ENCODE peak calls at places on chromosomes 6 and 20, in four cellular contexts. I, M, D and L are unnamed samples.

GRCh38 chr6:107489636-107490567 is at the start of gene SOBP:
- DNase-seq in I (peak), M (peak), D (peak), L (no peak)

GRCh38 chr6:65505736-65506135 is 201.3 kb downstream of the EYS start:
- DNase-seq in I (no peak), M (no peak), D (no peak), L (no peak)

GRCh38 chr6:72466971-72467566 is 154.8 kb upstream of the KCNQ5 start:
- DNase-seq in I (no peak), M (no peak), D (no peak), L (no peak)

GRCh38 chr6:1609662-1610496 is at the start of gene FOXC1:
- DNase-seq in I (peak), M (peak), D (peak), L (peak)

GRCh38 chr6:139470971-139471370 is 96.5 kb upstream of the CITED2 start:
- DNase-seq in I (no peak), M (no peak), D (no peak), L (no peak)

GRCh38 chr6:2749972-2750600 is 636 bp downstream of the MYLK4 start:
- DNase-seq in I (peak), M (peak), D (peak), L (no peak)

GRCh38 chr6:34514593-34515472 is 41.3 kb downstream of the SPDEF start:
- DNase-seq in I (no peak), M (no peak), D (no peak), L (peak)

GRCh38 chr6:11414564-11414963 is 123.0 kb upstream of the TMEM170B start:
- DNase-seq in I (no peak), M (peak), D (peak), L (no peak)

GRCh38 chr20:645318-646106 is 7.5 kb downstream of the SRXN1 start:
- DNase-seq in I (peak), M (peak), D (peak), L (no peak)

DNA sequence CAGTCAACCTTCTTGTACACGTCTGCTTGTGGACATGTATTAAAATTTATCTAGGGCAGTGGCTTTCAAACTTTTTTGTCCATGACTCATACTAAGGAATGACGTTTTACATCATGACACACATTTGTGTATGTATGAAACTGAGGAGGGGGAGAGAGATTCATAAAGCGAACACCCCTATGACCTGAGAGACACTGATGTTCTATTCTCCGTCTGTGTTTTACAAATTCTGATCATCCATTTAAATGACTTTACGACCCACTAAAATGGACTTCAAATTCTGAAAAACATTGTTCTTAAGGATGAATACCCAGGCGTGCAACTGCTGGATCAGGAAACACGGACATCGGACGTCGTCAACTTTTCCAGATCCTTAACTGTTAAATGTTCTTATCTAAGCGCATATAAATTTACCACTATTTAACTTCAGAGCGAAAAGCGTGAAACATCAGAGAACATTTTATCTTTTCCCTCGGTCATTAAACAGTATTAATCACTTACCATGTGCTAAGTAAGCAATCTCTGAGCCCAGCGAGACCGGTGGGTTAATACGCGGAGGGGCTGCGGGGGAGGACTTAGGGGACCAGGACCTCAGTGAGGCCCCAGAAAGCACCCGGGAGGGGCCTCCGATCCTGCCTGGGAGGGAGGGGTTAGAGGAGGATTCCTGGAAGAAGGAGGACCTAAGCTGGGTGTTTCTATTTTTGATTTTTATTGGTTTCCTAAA is 1.2 kb downstream of the PLAGL1 start:
- DNase-seq in I (no peak), M (peak), D (no peak), L (peak)
- H3K4me3 ChIP-seq in I (peak), M (peak), D (peak), L (peak)

DNA sequence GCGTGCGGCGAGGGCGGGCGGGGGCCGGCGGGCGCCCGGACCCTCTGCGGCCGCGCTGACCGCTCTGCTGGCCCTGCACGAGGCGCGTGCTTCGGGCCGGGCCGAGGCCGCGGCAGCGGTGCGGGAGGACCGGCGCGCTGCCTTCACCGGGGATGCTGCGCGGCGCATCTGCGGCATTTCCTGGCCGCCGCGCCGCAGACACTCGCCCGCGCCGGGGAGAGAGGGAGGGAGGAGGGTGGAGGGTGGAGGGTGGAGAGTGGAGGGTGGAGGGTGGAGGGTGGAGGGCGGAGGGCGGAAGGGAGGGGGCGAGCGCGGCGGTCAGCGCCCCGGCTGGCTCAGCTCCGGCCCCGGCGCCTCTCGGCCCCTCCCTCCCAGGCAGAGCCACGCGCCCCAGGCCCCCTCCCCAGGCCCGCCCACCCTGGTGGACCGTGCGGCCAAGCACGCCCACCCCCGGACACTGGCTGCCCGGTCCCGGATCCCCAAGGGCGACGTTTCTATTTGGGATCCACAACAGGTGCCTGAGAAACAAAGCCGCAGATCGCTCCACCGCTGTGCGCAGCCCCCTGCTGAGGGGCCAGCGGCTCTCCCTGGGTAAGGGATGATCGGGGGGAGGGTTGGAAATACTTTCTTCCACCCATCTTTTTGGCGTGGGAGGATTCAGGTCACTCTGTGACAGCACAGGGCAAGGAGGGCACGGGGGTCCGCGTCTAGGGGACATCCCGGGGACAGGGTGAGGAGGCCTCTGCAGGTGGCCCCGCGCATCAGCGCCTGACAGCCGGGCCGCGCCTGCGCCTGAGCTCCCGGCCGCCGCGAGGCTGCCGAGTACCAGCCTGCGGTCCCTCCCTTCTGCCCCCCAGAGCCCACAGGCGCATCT is 111.2 kb upstream of the BEND6 start:
- DNase-seq in I (peak), M (peak), D (peak), L (no peak)
- TF ChIP-seq CTCF in I (no peak), M (peak), D (peak), L (peak)

GRCh38 chr20:4084096-4084495 is 68.7 kb upstream of the RNF24 start:
- DNase-seq in I (no peak), M (no peak), D (no peak), L (no peak)

GRCh38 chr20:4083103-4083864 is 67.9 kb upstream of the RNF24 start:
- DNase-seq in I (no peak), M (no peak), D (no peak), L (no peak)

GRCh38 chr20:4082406-4083102 is 67.2 kb upstream of the RNF24 start:
- DNase-seq in I (no peak), M (no peak), D (peak), L (no peak)

GRCh38 chr20:4086771-4087677 is 71.7 kb upstream of the RNF24 start:
- DNase-seq in I (no peak), M (no peak), D (no peak), L (no peak)

GRCh38 chr20:4084721-4085120 is 69.4 kb upstream of the RNF24 start:
- DNase-seq in I (no peak), M (no peak), D (no peak), L (no peak)
- H3K4me3 ChIP-seq in I (no peak), M (no peak), D (no peak), L (no peak)

DNA sequence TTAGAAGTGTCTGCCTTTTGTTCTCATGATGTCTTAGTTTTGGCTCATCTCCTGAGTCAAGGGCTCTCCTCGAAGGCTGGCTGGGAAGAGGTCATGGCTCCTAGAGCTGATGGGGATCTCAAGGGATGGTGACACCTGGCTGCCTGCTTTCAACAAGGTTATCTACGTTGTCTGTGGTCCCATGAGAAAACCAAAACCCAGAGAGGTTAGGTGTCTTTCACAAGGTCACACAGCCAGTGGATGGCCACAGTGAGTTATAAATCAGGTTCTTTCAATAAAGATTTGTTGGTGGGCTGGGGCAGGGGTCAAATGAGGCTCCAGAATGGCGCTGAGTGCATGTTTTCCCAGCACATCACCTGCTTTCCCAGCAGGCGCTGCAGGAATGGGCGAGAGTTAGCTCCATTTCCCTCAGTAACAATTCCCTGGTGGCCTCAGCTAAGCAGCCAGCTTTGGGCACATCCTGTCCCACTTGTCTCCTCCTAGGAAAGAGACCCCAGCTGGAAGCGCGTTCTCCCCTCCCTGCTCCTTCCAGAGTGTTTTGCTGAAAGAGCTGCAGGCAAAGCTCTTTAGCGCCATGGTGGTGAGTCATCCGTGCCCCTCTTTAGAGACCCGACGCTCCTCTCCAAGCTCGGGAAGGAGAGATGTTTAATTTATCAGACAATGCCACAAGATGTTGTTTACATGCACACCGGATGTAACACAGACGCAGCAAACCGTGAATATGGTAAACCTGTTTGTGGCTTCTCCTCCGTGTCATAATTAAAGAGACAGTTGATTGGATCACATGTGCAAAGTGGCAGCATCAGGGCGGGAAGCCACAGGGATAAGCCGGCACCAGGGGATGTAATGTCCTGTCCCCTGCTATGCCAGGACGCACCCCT is 109.7 kb downstream of the LRFN2 start:
- DNase-seq in I (no peak), M (no peak), D (no peak), L (no peak)
- TF ChIP-seq CTCF in I (no peak), M (no peak), D (no peak), L (no peak)

GRCh38 chr6:111731404-111732195 is 125.9 kb upstream of the TRAF3IP2 start:
- DNase-seq in I (no peak), M (no peak), D (no peak), L (no peak)
- H3K4me3 ChIP-seq in I (no peak), M (no peak), D (no peak), L (no peak)

GRCh38 chr20:58833921-58834320 is 16.8 kb downstream of the GNAS-AS1 start:
- DNase-seq in I (no peak), M (no peak), D (no peak), L (no peak)

GRCh38 chr20:58838174-58838573 is 12.5 kb downstream of the GNAS-AS1 start:
- DNase-seq in I (no peak), M (no peak), D (no peak), L (no peak)

GRCh38 chr20:58837717-58838116 is 13.0 kb downstream of the GNAS-AS1 start:
- DNase-seq in I (no peak), M (no peak), D (no peak), L (no peak)

GRCh38 chr20:58832442-58832841 is 18.3 kb downstream of the GNAS-AS1 start:
- DNase-seq in I (no peak), M (no peak), D (no peak), L (no peak)

DNA sequence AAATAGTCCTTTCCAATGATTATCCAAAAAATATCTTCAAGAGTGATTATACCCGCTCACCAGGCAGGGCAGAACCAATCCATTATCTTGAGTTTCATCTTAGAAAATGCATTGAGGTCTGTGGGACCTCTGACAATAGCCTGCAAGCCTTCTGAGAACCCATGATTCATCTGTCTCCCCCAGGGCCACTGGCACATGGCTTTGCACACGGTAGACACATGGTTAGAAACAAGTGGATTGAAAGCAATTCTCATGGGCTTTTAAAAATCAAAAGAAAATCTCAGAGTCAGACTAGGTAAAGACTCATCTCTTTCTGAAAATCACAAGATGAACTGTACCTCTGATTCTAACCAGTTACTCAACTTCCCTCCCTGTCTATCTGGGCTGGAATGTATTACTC is 15.5 kb downstream of the GNAS-AS1 start:
- DNase-seq in I (no peak), M (no peak), D (no peak), L (no peak)
- TF ChIP-seq CTCF in I (no peak), M (no peak), D (no peak), L (no peak)

DNA sequence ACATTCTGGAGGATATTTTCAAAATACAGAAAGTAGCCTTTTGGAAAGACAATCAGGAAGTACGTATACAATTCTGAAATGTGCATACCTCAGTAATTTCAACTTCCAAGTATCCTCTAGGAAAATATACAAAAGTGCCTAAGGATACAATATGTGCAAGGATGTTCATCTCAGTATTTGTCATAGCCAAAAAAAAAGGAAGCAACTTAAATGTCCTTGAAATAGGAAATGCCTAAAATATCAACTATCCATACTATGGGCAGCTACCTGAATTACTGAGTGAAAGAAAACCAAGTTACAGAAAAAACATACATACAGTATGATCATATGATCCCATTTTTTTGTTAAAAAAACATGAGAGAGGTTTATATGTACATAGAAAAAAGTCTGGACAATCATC is 1.5 kb downstream of the PPIL1 start:
- DNase-seq in I (no peak), M (no peak), D (no peak), L (no peak)
- H3K4me3 ChIP-seq in I (no peak), M (no peak), D (peak), L (peak)

DNA sequence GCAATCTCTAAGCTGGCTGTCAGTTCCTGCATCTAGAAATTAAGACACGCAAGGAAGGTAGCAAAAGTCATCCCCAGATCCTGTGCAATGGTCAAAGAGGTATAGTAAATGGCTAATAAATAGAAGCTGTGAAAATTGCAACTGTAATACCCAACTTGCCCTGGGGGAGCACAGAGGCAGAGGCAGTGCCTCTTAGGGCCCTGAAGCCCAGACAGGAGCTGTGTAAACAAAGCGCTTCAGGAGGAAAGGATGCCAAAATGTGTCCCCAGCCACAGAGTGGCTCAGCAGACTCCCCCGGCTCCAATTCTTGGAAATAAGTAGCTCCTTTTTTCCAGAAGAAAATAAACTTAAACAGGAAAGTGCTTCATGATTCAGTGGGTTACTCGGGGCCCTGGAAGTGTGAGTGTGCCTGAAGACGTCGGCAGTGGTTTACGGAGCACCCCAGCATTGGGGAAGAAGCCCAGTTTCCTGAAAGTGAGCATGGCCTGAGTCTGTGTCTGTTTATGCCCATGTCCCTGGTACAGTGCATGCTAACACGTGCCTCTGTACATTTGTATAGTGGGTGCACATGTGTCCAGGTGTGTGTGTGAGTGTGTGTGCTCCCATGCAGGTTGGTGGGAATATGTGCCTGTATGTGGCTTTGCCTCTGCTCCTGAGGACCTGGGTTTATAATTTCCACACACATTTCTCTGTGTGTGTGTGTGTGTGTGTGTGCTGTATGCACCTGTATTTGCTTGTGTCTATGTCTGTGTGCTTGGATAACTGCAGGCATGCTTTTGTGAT is 246.7 kb downstream of the MAFB start:
- DNase-seq in I (no peak), M (no peak), D (no peak), L (no peak)
- TF ChIP-seq CTCF in I (no peak), M (peak), D (no peak), L (no peak)